ENCODE peak calls at places on chromosome 16, in ten cellular contexts. S, U, B, P, G, T, N, J, W and Y are unnamed samples. For H3K9me3 and H3K4me1, the result is how much of the 10 kb centered on the place peaks cover.

GRCh38 chr16:7548796-7549318 is 216.2 kb downstream of the RBFOX1 start:
- DNase-seq in S (no peak), P (no peak), W (no peak), B (no peak), N (no peak), J (no peak), G (no peak), T (no peak), U (no peak), Y (no peak)

GRCh38 chr16:55487048-55487803 is 8.2 kb downstream of the MMP2 start:
- DNase-seq in G (no peak), N (peak), T (peak), P (no peak), B (peak), S (no peak), U (peak), W (no peak), J (peak), Y (no peak)

GRCh38 chr16:68406458-68407041 is 41.8 kb downstream of the SMPD3 start:
- DNase-seq in B (no peak), U (no peak), W (no peak), P (no peak), G (no peak), S (no peak), T (peak), N (no peak), J (no peak), Y (no peak)

GRCh38 chr16:49930841-49931240 is 74.9 kb upstream of the ZNF423 start:
- DNase-seq in S (no peak), G (no peak), P (no peak), N (no peak), B (no peak), U (no peak), J (no peak), W (no peak), T (no peak), Y (no peak)

GRCh38 chr16:4709481-4709880 is 16.1 kb downstream of the NUDT16L1 start:
- DNase-seq in B (peak), G (no peak), W (no peak), N (no peak), J (no peak), U (no peak), P (no peak), S (no peak), T (peak), Y (no peak)

GRCh38 chr16:53960954-53961616 is 257.1 kb downstream of the FTO start:
- DNase-seq in T (no peak), N (no peak), J (no peak), W (no peak), G (no peak), P (no peak), U (no peak), S (no peak), B (no peak), Y (no peak)

GRCh38 chr16:14280541-14280940 is 209.4 kb downstream of the MRTFB start:
- DNase-seq in U (no peak), B (no peak), T (no peak), S (no peak), N (no peak), P (no peak), J (no peak), G (no peak), W (no peak), Y (no peak)

GRCh38 chr16:24132048-24132796 is 123.9 kb upstream of the CACNG3 start:
- DNase-seq in J (no peak), S (no peak), B (no peak), G (no peak), U (no peak), T (no peak), P (no peak), N (no peak), W (no peak), Y (no peak)

GRCh38 chr16:49788505-49788904 is 67.4 kb downstream of the ZNF423 start:
- DNase-seq in J (no peak), S (no peak), B (peak), U (no peak), W (no peak), N (peak), G (peak), T (no peak), P (no peak), Y (no peak)

GRCh38 chr16:85055503-85056210 is 28.1 kb downstream of the KIAA0513 start:
- DNase-seq in P (no peak), J (peak), B (no peak), G (peak), N (peak), W (peak), S (peak), U (peak), T (peak), Y (peak)

GRCh38 chr16:49833796-49834195 is 22.1 kb downstream of the ZNF423 start:
- DNase-seq in N (no peak), G (no peak), B (peak), W (no peak), U (no peak), T (no peak), P (no peak), J (peak), S (no peak), Y (no peak)

GRCh38 chr16:21937387-21937829 is 15.8 kb upstream of the UQCRC2 start:
- DNase-seq in T (no peak), N (no peak), J (no peak), W (no peak), G (no peak), U (no peak), P (no peak), S (no peak), B (no peak), Y (no peak)

GRCh38 chr16:1002399-1003161 is 21.0 kb downstream of the SOX8 start:
- DNase-seq in J (peak), G (peak), T (peak), B (no peak), P (peak), W (no peak), S (peak), U (no peak), N (peak), Y (peak)

GRCh38 chr16:87806246-87806607 is 40.4 kb upstream of the KLHDC4 start:
- DNase-seq in P (no peak), U (no peak), J (no peak), T (peak), S (peak), B (no peak), N (no peak), G (no peak), W (no peak), Y (no peak)

GRCh38 chr16:71338632-71339031 is 19.9 kb upstream of the CALB2 start:
- DNase-seq in G (no peak), U (no peak), W (no peak), J (no peak), B (no peak), N (no peak), T (no peak), S (no peak), P (no peak), Y (no peak)

GRCh38 chr16:77905356-77905920 is 116.9 kb upstream of the CLEC3A start:
- DNase-seq in G (no peak), W (no peak), B (no peak), P (peak), U (no peak), T (no peak), J (no peak), N (no peak), S (no peak), Y (no peak)

GRCh38 chr16:1979271-1980025 is 1.8 kb downstream of the NOXO1 start:
- DNase-seq in T (no peak), G (peak), P (no peak), U (peak), J (no peak), W (peak), S (peak), N (peak), B (no peak), Y (no peak)

GRCh38 chr16:79272141-79272577 is 328.4 kb downstream of the MAF start:
- DNase-seq in W (no peak), N (no peak), U (no peak), J (no peak), G (no peak), B (no peak), S (peak), T (no peak), P (no peak), Y (no peak)

GRCh38 chr16:80806957-80807356 is 2.6 kb upstream of the CDYL2 start:
- DNase-seq in W (no peak), P (no peak), T (peak), N (peak), B (no peak), U (no peak), S (no peak), J (no peak), G (no peak), Y (no peak)

GRCh38 chr16:24758373-24758772 is 28.9 kb downstream of the TNRC6A start:
- DNase-seq in S (no peak), J (no peak), P (no peak), G (no peak), N (peak), T (peak), U (no peak), B (no peak), W (no peak), Y (no peak)

GRCh38 chr16:10870137-10870776 is 6.7 kb upstream of the CIITA start:
- DNase-seq in U (no peak), S (no peak), G (no peak), J (no peak), N (no peak), B (no peak), T (no peak), P (no peak), W (no peak), Y (no peak)

GRCh38 chr16:23650674-23651073 is 9.4 kb downstream of the DCTN5 start:
- DNase-seq in J (no peak), P (no peak), N (no peak), U (no peak), B (no peak), W (no peak), G (no peak), S (no peak), T (peak), Y (no peak)

GRCh38 chr16:68386628-68387027 is 61.7 kb downstream of the SMPD3 start:
- DNase-seq in B (no peak), J (no peak), U (no peak), S (peak), W (no peak), T (no peak), P (no peak), N (no peak), G (peak), Y (no peak)

GRCh38 chr16:64626771-64627170 is 495.1 kb downstream of the CDH11 start:
- DNase-seq in G (no peak), T (peak), J (no peak), U (no peak), B (no peak), S (no peak), W (no peak), N (peak), P (no peak), Y (no peak)

GRCh38 chr16:83813818-83814653 is 6.3 kb downstream of the HSBP1 start:
- DNase-seq in G (no peak), S (peak), T (peak), W (no peak), P (peak), U (no peak), J (no peak), N (peak), B (no peak), Y (no peak)

GRCh38 chr16:28182183-28182582 is 29.6 kb downstream of the XPO6 start:
- DNase-seq in U (no peak), W (no peak), T (peak), B (no peak), P (no peak), G (no peak), J (no peak), S (no peak), N (no peak), Y (no peak)

GRCh38 chr16:48383877-48384304 is 1.3 kb downstream of the SIAH1 start:
- DNase-seq in U (no peak), S (peak), B (no peak), G (peak), W (no peak), J (no peak), P (no peak), N (no peak), T (no peak), Y (no peak)

GRCh38 chr16:27485811-27486210 is 63.9 kb downstream of the GTF3C1 start:
- DNase-seq in G (no peak), W (no peak), P (no peak), T (no peak), J (no peak), U (no peak), S (no peak), N (no peak), B (no peak), Y (no peak)

GRCh38 chr16:70157477-70158260 is 15.9 kb upstream of the CLEC18C start:
- DNase-seq in W (no peak), S (no peak), P (no peak), B (no peak), U (no peak), J (no peak), T (no peak), N (no peak), G (no peak), Y (no peak)

GRCh38 chr16:10834130-10834529 is 15.5 kb upstream of the TVP23A start:
- DNase-seq in W (no peak), B (no peak), T (no peak), U (no peak), G (no peak), S (no peak), P (no peak), N (no peak), J (no peak), Y (no peak)

GRCh38 chr16:1871974-1872635 is at the start of gene MEIOB:
- DNase-seq in T (no peak), S (peak), J (no peak), N (peak), W (peak), B (peak), G (peak), P (peak), U (no peak), Y (no peak)

GRCh38 chr16:83802135-83802534 is 5.6 kb upstream of the HSBP1 start:
- DNase-seq in G (no peak), N (peak), T (peak), J (no peak), W (no peak), U (no peak), S (no peak), B (no peak), P (no peak), Y (no peak)

GRCh38 chr16:72823961-72824490 is 223.9 kb downstream of the ZFHX3 start:
- DNase-seq in U (no peak), T (no peak), W (no peak), N (no peak), G (no peak), P (no peak), B (no peak), J (no peak), S (no peak), Y (no peak)

GRCh38 chr16:48720266-48720665 is 110.3 kb upstream of the N4BP1 start:
- DNase-seq in S (no peak), B (no peak), U (no peak), G (no peak), N (no peak), W (no peak), T (peak), J (no peak), P (no peak), Y (no peak)

GRCh38 chr16:69818811-69819587 is 56.9 kb downstream of the WWP2 start:
- DNase-seq in S (no peak), T (no peak), U (no peak), J (no peak), W (no peak), B (no peak), G (no peak), N (no peak), P (no peak), Y (no peak)

GRCh38 chr16:11164482-11165270 is 91.3 kb downstream of the SOCS1 start:
- DNase-seq in U (no peak), N (no peak), G (no peak), W (no peak), J (no peak), B (peak), P (no peak), S (no peak), T (no peak), Y (no peak)

GRCh38 chr16:7051586-7052349 is 280.9 kb upstream of the RBFOX1 start:
- DNase-seq in S (no peak), W (no peak), T (no peak), U (no peak), J (no peak), G (no peak), N (no peak), B (no peak), P (no peak), Y (no peak)

GRCh38 chr16:21950782-21951521 is 2.2 kb upstream of the UQCRC2 start:
- DNase-seq in S (no peak), W (no peak), B (no peak), N (peak), J (no peak), P (peak), G (peak), U (no peak), T (peak), Y (no peak)

GRCh38 chr16:75320435-75320834 is 69.0 kb upstream of the BCAR1 start:
- DNase-seq in B (no peak), P (no peak), W (no peak), N (no peak), U (no peak), S (no peak), G (no peak), T (no peak), J (no peak), Y (no peak)

GRCh38 chr16:68288252-68288650 is 22.5 kb downstream of the SLC7A6OS start:
- DNase-seq in U (no peak), N (no peak), P (no peak), W (no peak), T (no peak), G (no peak), B (no peak), S (no peak), J (no peak), Y (no peak)

GRCh38 chr16:35234679-35235078 is 1775.3 kb downstream of the TP53TG3F start:
- DNase-seq in B (no peak), P (no peak), N (no peak), S (no peak), U (no peak), W (no peak), T (no peak), J (no peak), G (no peak), Y (no peak)
- H3K9me3 ChIP-seq in B (under half), P (under half), N (under half), S (under half), U (under half), W (under half), T (under half), J (under half), G (under half), Y (under half)

GRCh38 chr16:81876273-81876900 is 97.3 kb downstream of the PLCG2 start:
- DNase-seq in G (no peak), B (no peak), S (no peak), W (no peak), N (no peak), T (no peak), J (no peak), P (no peak), U (no peak), Y (no peak)

GRCh38 chr16:81880816-81881215 is 101.7 kb downstream of the PLCG2 start:
- DNase-seq in U (no peak), N (no peak), T (no peak), B (no peak), W (no peak), J (no peak), S (no peak), P (no peak), G (no peak), Y (no peak)

GRCh38 chr16:81879625-81880024 is 100.5 kb downstream of the PLCG2 start:
- DNase-seq in B (no peak), G (no peak), N (no peak), S (no peak), J (no peak), U (no peak), P (no peak), W (no peak), T (no peak), Y (no peak)

GRCh38 chr16:81881228-81881627 is 102.1 kb downstream of the PLCG2 start:
- DNase-seq in J (no peak), G (no peak), P (no peak), U (no peak), T (no peak), W (no peak), N (no peak), S (no peak), B (no peak), Y (no peak)

DNA sequence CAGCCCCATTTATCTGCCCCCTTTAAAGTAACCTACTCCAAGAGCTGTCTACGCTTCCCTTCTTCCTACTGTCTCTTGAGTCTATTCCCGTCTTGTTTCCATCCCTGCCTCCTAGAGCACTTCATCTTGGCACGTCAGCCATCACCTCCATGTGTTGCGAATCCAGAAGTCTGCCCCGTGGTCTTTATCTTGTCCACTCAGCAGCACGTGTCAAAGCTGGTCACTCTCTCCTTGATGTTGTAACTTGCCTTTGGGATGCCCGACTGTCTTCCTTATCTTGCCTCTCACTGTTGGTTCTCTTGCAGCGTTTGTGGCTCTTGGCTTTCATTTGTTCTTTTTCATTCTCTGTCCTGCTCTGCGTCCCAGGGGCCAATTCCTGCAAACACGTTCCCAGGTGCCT is 99.4 kb downstream of the PLCG2 start:
- DNase-seq in W (no peak), N (no peak), S (no peak), T (no peak), J (no peak), P (no peak), G (no peak), B (no peak), U (no peak), Y (no peak)
- H3K4me1 ChIP-seq in W (under half), N (under half), S (under half), T (under half), J (under half), P (under half), G (under half), B (under half), U (under half), Y (under half)

DNA sequence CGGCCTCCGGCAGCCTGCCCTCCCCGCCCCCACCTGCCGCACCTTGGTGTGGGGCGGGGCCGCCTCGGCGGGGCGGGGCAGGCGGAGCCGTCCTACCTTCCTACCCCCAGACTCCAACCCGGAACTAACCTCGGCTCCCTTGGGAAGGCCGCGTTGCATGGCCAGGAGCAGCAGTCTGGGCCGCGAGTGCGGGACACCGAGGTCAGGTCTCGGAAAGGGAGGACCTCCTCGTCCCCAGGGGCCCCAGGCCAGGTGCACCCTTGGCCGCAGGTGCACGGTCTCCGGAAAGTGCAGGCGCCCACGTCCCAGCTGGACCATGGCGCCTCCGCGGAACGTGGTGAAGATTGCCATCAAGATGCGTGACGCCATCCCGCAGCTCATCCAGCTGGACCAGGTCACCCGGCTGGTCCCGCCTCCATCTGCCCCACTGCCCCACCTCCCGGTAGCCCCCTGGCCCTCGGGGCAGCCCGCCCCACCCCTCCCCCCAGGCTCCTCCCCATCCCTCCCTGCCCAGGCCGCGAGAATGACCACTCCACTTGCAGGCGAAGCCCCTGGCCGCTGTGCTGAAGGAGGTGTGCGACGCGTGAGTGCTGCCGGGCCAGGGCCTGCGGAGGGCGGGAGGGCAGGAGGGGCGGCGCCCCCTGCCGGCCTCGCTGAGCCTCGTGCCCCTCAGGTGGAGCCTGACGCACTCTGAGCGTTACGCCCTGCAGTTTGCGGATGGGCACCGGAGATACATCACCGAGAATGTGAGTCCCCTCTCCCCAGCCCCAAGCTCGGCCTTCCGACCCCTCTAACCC is at the start of gene ELMO3:
- DNase-seq in P (no peak), T (no peak), U (peak), J (peak), G (peak), W (peak), N (no peak), S (peak), B (no peak), Y (no peak)
- TF ChIP-seq CTCF in P (no peak), T (peak), U (peak), J (peak), G (peak), W (no peak), N (peak), S (peak), B (peak), Y (no peak)

DNA sequence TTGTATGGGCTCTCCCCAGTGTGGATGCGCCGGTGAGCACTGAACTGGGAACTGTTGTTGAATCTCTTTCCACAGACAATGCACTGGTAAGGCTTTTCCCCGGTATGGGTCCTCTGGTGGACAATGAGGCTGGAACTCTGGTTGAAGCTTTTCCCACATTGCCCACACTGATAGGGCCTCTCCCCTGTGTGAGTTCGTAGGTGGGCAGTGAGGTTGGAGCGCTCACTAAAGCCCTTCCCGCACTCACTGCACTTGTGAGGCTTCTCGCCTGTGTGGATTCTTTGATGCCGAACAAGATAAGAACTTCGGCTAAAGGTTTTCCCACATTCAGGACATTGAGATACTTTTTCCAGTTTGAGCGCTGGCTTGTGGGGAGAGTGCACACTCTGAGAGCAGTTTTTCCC is 17.8 kb downstream of the ZSCAN32 start:
- DNase-seq in G (no peak), B (no peak), T (no peak), U (no peak), P (no peak), N (no peak), J (no peak), W (no peak), S (no peak), Y (no peak)
- H3K9me3 ChIP-seq in G (under half), B (half or more), T (half or more), U (half or more), P (half or more), N (under half), J (half or more), W (under half), S (half or more), Y (half or more)